ENCODE peak calls at places on chromosome 14, in five cellular contexts. Q is left ventricle myocardium inferior; G is kidney epithelial cell; J is stimulated activated CD4-positive, alpha-beta T cell treated with anti-CD3 and anti-CD28 coated beads, TNF-alpha, amount 100 ng/mL, for 4 hours; C is hippocampal formation. V is an unnamed sample.

GRCh38 chr14:71948101-71948500 is 15.9 kb downstream of the RGS6 start:
- DNase-seq in Q (no peak), G (no peak), J (no peak), C (no peak), V (no peak)

GRCh38 chr14:97527993-97528392 is 730.8 kb downstream of the VRK1 start:
- DNase-seq in Q (no peak), G (no peak), J (no peak), C (no peak), V (no peak)

GRCh38 chr14:76412501-76412900 is 36.6 kb downstream of the ESRRB start:
- DNase-seq in Q (no peak), G (no peak), J (no peak), C (no peak), V (no peak)

GRCh38 chr14:30058401-30058800 is 130.8 kb upstream of the PRKD1 start:
- DNase-seq in Q (no peak), G (no peak), J (no peak), C (no peak), V (no peak)

GRCh38 chr14:101116065-101116464 is 212.5 kb upstream of the RTL1 start:
- DNase-seq in Q (no peak), G (no peak), J (no peak), C (no peak), V (no peak)

GRCh38 chr14:101365329-101366158 is 195.8 kb upstream of the DIO3 start:
- DNase-seq in Q (no peak), G (no peak), J (no peak), C (no peak), V (no peak)

GRCh38 chr14:77707355-77707723 is 484 bp downstream of the ALKBH1 start:
- DNase-seq in Q (no peak), G (no peak), J (no peak), C (peak), V (peak)

GRCh38 chr14:49541049-49541448 is 45.1 kb downstream of the RPS29 start:
- DNase-seq in Q (no peak), G (no peak), J (no peak), C (no peak), V (no peak)

GRCh38 chr14:56339855-56340701 is 221.9 kb downstream of the PELI2 start:
- DNase-seq in Q (peak), G (peak), J (peak), C (peak), V (peak)